ENCODE peak calls at places on chromosomes 6 and 20, in eight cellular contexts. One of them, this sample, is unnamed.

GRCh38 chr6:120903836-120904235 is 430.4 kb downstream of the TBC1D32 start:
- DNase-seq in right atrium auricular region: no peak
- DNase-seq in right lobe of liver: no peak
- DNase-seq in left ventricle myocardium inferior: no peak
- DNase-seq in fibroblast of the aortic adventitia: no peak
- DNase-seq in lower lobe of right lung: no peak
- DNase-seq in HFFc6: peak; percentile 4
- DNase-seq in A549: no peak
- DNase-seq in this sample: no peak

GRCh38 chr20:21693322-21693721 is 12.1 kb upstream of the PAX1 start:
- DNase-seq in lower lobe of right lung: no peak
- DNase-seq in right lobe of liver: no peak
- DNase-seq in A549: peak; percentile 31
- DNase-seq in right atrium auricular region: no peak
- DNase-seq in fibroblast of the aortic adventitia: no peak
- DNase-seq in HFFc6: no peak
- DNase-seq in left ventricle myocardium inferior: no peak
- DNase-seq in this sample: no peak

GRCh38 chr6:132354517-132355167 is 46.6 kb downstream of the MOXD1 start:
- DNase-seq in left ventricle myocardium inferior: no peak
- DNase-seq in right lobe of liver: no peak
- DNase-seq in lower lobe of right lung: peak; percentile 75
- DNase-seq in A549: peak; percentile 29
- DNase-seq in HFFc6: no peak
- DNase-seq in right atrium auricular region: no peak
- DNase-seq in fibroblast of the aortic adventitia: no peak
- DNase-seq in this sample: no peak

GRCh38 chr6:133070410-133071043 is 170.6 kb upstream of the EYA4 start:
- DNase-seq in fibroblast of the aortic adventitia: no peak
- DNase-seq in HFFc6: no peak
- DNase-seq in right lobe of liver: no peak
- DNase-seq in lower lobe of right lung: no peak
- DNase-seq in A549: no peak
- DNase-seq in left ventricle myocardium inferior: no peak
- DNase-seq in right atrium auricular region: no peak
- DNase-seq in this sample: peak; percentile 30

GRCh38 chr20:37351689-37352610 is 6.0 kb downstream of the SRC start:
- DNase-seq in HFFc6: no peak
- DNase-seq in lower lobe of right lung: no peak
- DNase-seq in right lobe of liver: no peak
- DNase-seq in right atrium auricular region: no peak
- DNase-seq in A549: no peak
- DNase-seq in fibroblast of the aortic adventitia: no peak
- DNase-seq in left ventricle myocardium inferior: no peak
- DNase-seq in this sample: no peak

GRCh38 chr6:127191716-127192115 is 73.2 kb downstream of the RSPO3 start:
- DNase-seq in left ventricle myocardium inferior: no peak
- DNase-seq in right lobe of liver: no peak
- DNase-seq in lower lobe of right lung: no peak
- DNase-seq in A549: no peak
- DNase-seq in HFFc6: peak; percentile 58
- DNase-seq in right atrium auricular region: no peak
- DNase-seq in fibroblast of the aortic adventitia: peak; percentile 63
- DNase-seq in this sample: no peak

GRCh38 chr6:139323511-139324445 is 32.0 kb upstream of the TXLNB start:
- DNase-seq in A549: peak; percentile 3
- DNase-seq in lower lobe of right lung: peak; percentile 76
- DNase-seq in right atrium auricular region: peak; percentile 81
- DNase-seq in right lobe of liver: peak; percentile 68
- DNase-seq in left ventricle myocardium inferior: peak; percentile 59
- DNase-seq in fibroblast of the aortic adventitia: no peak
- DNase-seq in HFFc6: peak; percentile 29
- DNase-seq in this sample: no peak

GRCh38 chr6:89350281-89351037 is 2.1 kb downstream of the UBE2J1 start:
- DNase-seq in A549: no peak
- DNase-seq in lower lobe of right lung: no peak
- DNase-seq in left ventricle myocardium inferior: no peak
- DNase-seq in right atrium auricular region: no peak
- DNase-seq in fibroblast of the aortic adventitia: peak; percentile 41
- DNase-seq in HFFc6: peak; percentile 2
- DNase-seq in right lobe of liver: no peak
- DNase-seq in this sample: no peak

GRCh38 chr6:90720404-90720803 is 133.5 kb upstream of the MAP3K7 start:
- DNase-seq in right lobe of liver: no peak
- DNase-seq in HFFc6: no peak
- DNase-seq in right atrium auricular region: no peak
- DNase-seq in left ventricle myocardium inferior: no peak
- DNase-seq in A549: no peak
- DNase-seq in fibroblast of the aortic adventitia: no peak
- DNase-seq in lower lobe of right lung: no peak
- DNase-seq in this sample: no peak

GRCh38 chr6:25706314-25707014 is 48.1 kb upstream of the SLC17A4 start:
- DNase-seq in right atrium auricular region: no peak
- DNase-seq in left ventricle myocardium inferior: peak; percentile 23
- DNase-seq in fibroblast of the aortic adventitia: peak; percentile 7
- DNase-seq in right lobe of liver: peak; percentile 71
- DNase-seq in HFFc6: no peak
- DNase-seq in A549: no peak
- DNase-seq in lower lobe of right lung: peak; percentile 69
- DNase-seq in this sample: no peak

GRCh38 chr20:36861875-36862801 is 13.8 kb upstream of the TLDC2 start:
- DNase-seq in fibroblast of the aortic adventitia: peak; percentile 77
- DNase-seq in right lobe of liver: peak; percentile 82
- DNase-seq in right atrium auricular region: peak; percentile 93
- DNase-seq in A549: peak; percentile 91
- DNase-seq in HFFc6: peak; percentile 91
- DNase-seq in left ventricle myocardium inferior: peak; percentile 90
- DNase-seq in lower lobe of right lung: peak; percentile 77
- DNase-seq in this sample: peak; percentile 98

GRCh38 chr6:104126621-104127020 is 733.1 kb downstream of the HACE1 start:
- DNase-seq in A549: no peak
- DNase-seq in fibroblast of the aortic adventitia: no peak
- DNase-seq in right atrium auricular region: no peak
- DNase-seq in left ventricle myocardium inferior: no peak
- DNase-seq in HFFc6: no peak
- DNase-seq in lower lobe of right lung: no peak
- DNase-seq in right lobe of liver: no peak
- DNase-seq in this sample: no peak

GRCh38 chr20:63847374-63848002 is 13.8 kb upstream of the ABHD16B start:
- DNase-seq in lower lobe of right lung: no peak
- DNase-seq in right atrium auricular region: no peak
- DNase-seq in HFFc6: no peak
- DNase-seq in fibroblast of the aortic adventitia: no peak
- DNase-seq in A549: no peak
- DNase-seq in right lobe of liver: peak; percentile 39
- DNase-seq in left ventricle myocardium inferior: no peak
- DNase-seq in this sample: no peak

GRCh38 chr6:166567107-166567506 is 19.4 kb downstream of the RAMACL start:
- DNase-seq in right lobe of liver: no peak
- DNase-seq in lower lobe of right lung: no peak
- DNase-seq in left ventricle myocardium inferior: no peak
- DNase-seq in HFFc6: peak; percentile 97
- DNase-seq in fibroblast of the aortic adventitia: peak; percentile 91
- DNase-seq in right atrium auricular region: no peak
- DNase-seq in A549: no peak
- DNase-seq in this sample: no peak

GRCh38 chr6:9789201-9789600 is 625.7 kb downstream of the TFAP2A start:
- DNase-seq in A549: no peak
- DNase-seq in right atrium auricular region: no peak
- DNase-seq in HFFc6: peak; percentile 73
- DNase-seq in right lobe of liver: no peak
- DNase-seq in lower lobe of right lung: no peak
- DNase-seq in fibroblast of the aortic adventitia: peak; percentile 6
- DNase-seq in left ventricle myocardium inferior: no peak
- DNase-seq in this sample: no peak

GRCh38 chr6:107607109-107607508 is 117.2 kb downstream of the SOBP start:
- DNase-seq in right atrium auricular region: no peak
- DNase-seq in left ventricle myocardium inferior: peak; percentile 59
- DNase-seq in right lobe of liver: no peak
- DNase-seq in A549: no peak
- DNase-seq in lower lobe of right lung: no peak
- DNase-seq in fibroblast of the aortic adventitia: peak; percentile 39
- DNase-seq in HFFc6: no peak
- DNase-seq in this sample: no peak

GRCh38 chr6:163391983-163392382 is 22.5 kb upstream of the QKI start:
- DNase-seq in HFFc6: no peak
- DNase-seq in lower lobe of right lung: no peak
- DNase-seq in right lobe of liver: no peak
- DNase-seq in left ventricle myocardium inferior: no peak
- DNase-seq in right atrium auricular region: no peak
- DNase-seq in A549: no peak
- DNase-seq in fibroblast of the aortic adventitia: no peak
- DNase-seq in this sample: no peak

GRCh38 chr20:51326241-51326819 is 216.2 kb downstream of the NFATC2 start:
- DNase-seq in A549: peak; percentile 73
- DNase-seq in right atrium auricular region: no peak
- DNase-seq in fibroblast of the aortic adventitia: peak; percentile 61
- DNase-seq in right lobe of liver: no peak
- DNase-seq in left ventricle myocardium inferior: peak; percentile 24
- DNase-seq in lower lobe of right lung: peak; percentile 61
- DNase-seq in HFFc6: peak; percentile 32
- DNase-seq in this sample: peak; percentile 50

DNA sequence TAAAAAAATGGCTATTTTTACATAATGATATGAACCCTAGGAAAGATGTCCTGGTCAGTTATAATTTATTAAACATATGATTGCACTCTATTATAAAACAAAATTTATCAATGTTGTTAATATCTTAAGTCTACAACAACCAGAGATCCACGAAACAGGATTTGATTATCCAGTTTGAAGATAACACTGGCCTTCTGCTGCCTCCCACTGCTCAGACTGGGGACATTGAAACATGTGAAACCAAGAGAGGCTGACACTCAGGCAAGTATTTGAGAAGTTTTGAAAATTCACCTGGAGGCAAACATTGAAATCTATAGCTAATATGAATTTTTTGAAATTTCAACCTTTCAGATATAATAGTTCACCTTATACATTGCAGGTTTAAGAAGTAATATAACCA is 219.3 kb upstream of the HSF2 start:
- DNase-seq in fibroblast of the aortic adventitia: peak; percentile 40
- DNase-seq in HFFc6: no peak
- DNase-seq in right atrium auricular region: no peak
- DNase-seq in lower lobe of right lung: no peak
- DNase-seq in right lobe of liver: no peak
- DNase-seq in A549: no peak
- DNase-seq in left ventricle myocardium inferior: no peak
- DNase-seq in this sample: no peak
- TF ChIP-seq CTCF in fibroblast of the aortic adventitia: peak; percentile 33
- TF ChIP-seq CTCF in HFFc6: peak; percentile 45
- TF ChIP-seq CTCF in right atrium auricular region: no peak
- TF ChIP-seq CTCF in lower lobe of right lung: no peak
- TF ChIP-seq CTCF in right lobe of liver: no peak
- TF ChIP-seq CTCF in A549: no peak
- TF ChIP-seq CTCF in left ventricle myocardium inferior: peak; percentile 38
- TF ChIP-seq CTCF in this sample: no peak

GRCh38 chr6:110620065-110620464 is 143.7 kb upstream of the SLC22A16 start:
- DNase-seq in lower lobe of right lung: no peak
- DNase-seq in right lobe of liver: no peak
- DNase-seq in HFFc6: no peak
- DNase-seq in right atrium auricular region: no peak
- DNase-seq in A549: no peak
- DNase-seq in left ventricle myocardium inferior: no peak
- DNase-seq in fibroblast of the aortic adventitia: no peak
- DNase-seq in this sample: no peak

GRCh38 chr6:110617057-110617456 is 140.6 kb upstream of the SLC22A16 start:
- DNase-seq in left ventricle myocardium inferior: no peak
- DNase-seq in lower lobe of right lung: no peak
- DNase-seq in fibroblast of the aortic adventitia: no peak
- DNase-seq in right atrium auricular region: no peak
- DNase-seq in A549: no peak
- DNase-seq in HFFc6: no peak
- DNase-seq in right lobe of liver: no peak
- DNase-seq in this sample: no peak

GRCh38 chr6:110621061-110621460 is 144.6 kb upstream of the SLC22A16 start:
- DNase-seq in fibroblast of the aortic adventitia: no peak
- DNase-seq in lower lobe of right lung: no peak
- DNase-seq in HFFc6: no peak
- DNase-seq in A549: no peak
- DNase-seq in right lobe of liver: no peak
- DNase-seq in left ventricle myocardium inferior: no peak
- DNase-seq in right atrium auricular region: no peak
- DNase-seq in this sample: no peak

GRCh38 chr6:110619275-110619908 is 143.0 kb upstream of the SLC22A16 start:
- DNase-seq in right atrium auricular region: no peak
- DNase-seq in HFFc6: no peak
- DNase-seq in left ventricle myocardium inferior: no peak
- DNase-seq in A549: no peak
- DNase-seq in right lobe of liver: no peak
- DNase-seq in lower lobe of right lung: no peak
- DNase-seq in fibroblast of the aortic adventitia: no peak
- DNase-seq in this sample: no peak

DNA sequence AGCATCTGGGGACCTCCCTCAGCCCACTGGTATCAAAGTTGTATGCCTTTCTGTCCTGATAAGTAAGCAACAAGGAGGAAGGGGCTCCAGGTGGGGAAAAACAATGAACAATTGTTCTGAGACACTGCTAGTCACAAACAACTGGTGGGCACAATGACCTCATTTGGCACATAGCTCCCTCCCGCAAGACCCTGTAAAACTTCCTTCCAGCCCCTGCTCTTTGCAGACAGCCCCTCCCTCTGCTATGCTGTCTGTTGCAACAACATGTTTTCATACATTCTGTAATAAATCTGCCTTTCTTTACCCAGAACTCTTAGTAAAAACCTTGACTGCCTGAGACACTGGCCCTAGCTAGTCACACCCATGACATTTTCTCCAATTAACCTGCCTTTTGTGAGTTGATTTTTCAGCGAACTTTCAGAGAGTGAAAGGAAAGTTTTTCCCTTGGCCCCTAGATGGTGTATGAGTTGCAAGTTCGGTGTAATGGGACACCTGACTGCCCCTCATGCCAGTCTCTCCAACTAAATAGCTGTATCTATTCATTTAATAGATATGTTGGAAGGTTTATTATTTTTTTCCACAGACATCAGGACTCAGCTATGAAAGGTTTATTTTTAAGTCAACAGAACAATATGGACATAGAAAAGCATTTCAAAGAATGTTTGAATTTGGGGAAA is 142.3 kb upstream of the SLC22A16 start:
- DNase-seq in right lobe of liver: no peak
- DNase-seq in HFFc6: peak; percentile 21
- DNase-seq in right atrium auricular region: no peak
- DNase-seq in left ventricle myocardium inferior: no peak
- DNase-seq in lower lobe of right lung: no peak
- DNase-seq in A549: peak; percentile 29
- DNase-seq in fibroblast of the aortic adventitia: peak; percentile 13
- DNase-seq in this sample: peak; percentile 19
- TF ChIP-seq CTCF in right lobe of liver: peak; percentile 31
- TF ChIP-seq CTCF in HFFc6: peak; percentile 53
- TF ChIP-seq CTCF in right atrium auricular region: no peak
- TF ChIP-seq CTCF in left ventricle myocardium inferior: peak; percentile 47
- TF ChIP-seq CTCF in lower lobe of right lung: no peak
- TF ChIP-seq CTCF in A549: peak; percentile 27
- TF ChIP-seq CTCF in fibroblast of the aortic adventitia: no peak
- TF ChIP-seq CTCF in this sample: peak; percentile 36

GRCh38 chr6:116629467-116630063 is 13.3 kb downstream of the RSPH4A start:
- DNase-seq in fibroblast of the aortic adventitia: no peak
- DNase-seq in left ventricle myocardium inferior: no peak
- DNase-seq in A549: no peak
- DNase-seq in right atrium auricular region: no peak
- DNase-seq in lower lobe of right lung: no peak
- DNase-seq in HFFc6: no peak
- DNase-seq in right lobe of liver: no peak
- DNase-seq in this sample: no peak
- TF ChIP-seq CTCF in fibroblast of the aortic adventitia: no peak
- TF ChIP-seq CTCF in left ventricle myocardium inferior: no peak
- TF ChIP-seq CTCF in A549: no peak
- TF ChIP-seq CTCF in right atrium auricular region: no peak
- TF ChIP-seq CTCF in lower lobe of right lung: no peak
- TF ChIP-seq CTCF in HFFc6: no peak
- TF ChIP-seq CTCF in right lobe of liver: no peak
- TF ChIP-seq CTCF in this sample: no peak

GRCh38 chr6:50145125-50145524 is 95.4 kb upstream of the DEFB112 start:
- DNase-seq in fibroblast of the aortic adventitia: no peak
- DNase-seq in right atrium auricular region: no peak
- DNase-seq in lower lobe of right lung: no peak
- DNase-seq in right lobe of liver: no peak
- DNase-seq in A549: no peak
- DNase-seq in HFFc6: no peak
- DNase-seq in left ventricle myocardium inferior: no peak
- DNase-seq in this sample: no peak
- TF ChIP-seq CTCF in fibroblast of the aortic adventitia: peak; percentile 23
- TF ChIP-seq CTCF in right atrium auricular region: no peak
- TF ChIP-seq CTCF in lower lobe of right lung: no peak
- TF ChIP-seq CTCF in right lobe of liver: peak; percentile 49
- TF ChIP-seq CTCF in A549: peak; percentile 22
- TF ChIP-seq CTCF in HFFc6: peak; percentile 69
- TF ChIP-seq CTCF in left ventricle myocardium inferior: peak; percentile 23
- TF ChIP-seq CTCF in this sample: no peak

This sample was measured in prostate gland.